ENCODE peak calls at places on chromosomes 16 and 17, in six cellular contexts. One of them, this sample, is unnamed.

GRCh38 chr17:49132699-49133364 is at the start of gene B4GALNT2:
- DNase-seq in K562: no peak
- DNase-seq in GM12878: no peak
- DNase-seq in HepG2: no peak
- DNase-seq in SK-N-SH: peak
- DNase-seq in HCT116: no peak
- DNase-seq in this sample: no peak

GRCh38 chr16:2082171-2082982 is 34.6 kb downstream of the TSC2 start:
- DNase-seq in K562: no peak
- DNase-seq in HepG2: no peak
- DNase-seq in HCT116: no peak
- DNase-seq in GM12878: no peak
- DNase-seq in SK-N-SH: no peak
- DNase-seq in this sample: no peak

GRCh38 chr17:17536702-17537101 is 40.5 kb upstream of the RASD1 start:
- DNase-seq in HepG2: no peak
- DNase-seq in SK-N-SH: no peak
- DNase-seq in GM12878: no peak
- DNase-seq in HCT116: no peak
- DNase-seq in K562: no peak
- DNase-seq in this sample: no peak

GRCh38 chr16:89313583-89313982 is 96.1 kb downstream of the ZNF778 start:
- DNase-seq in SK-N-SH: no peak
- DNase-seq in HepG2: no peak
- DNase-seq in GM12878: no peak
- DNase-seq in HCT116: no peak
- DNase-seq in K562: no peak
- DNase-seq in this sample: no peak

GRCh38 chr17:55588858-55589257 is 77.6 kb upstream of the SMIM36 start:
- DNase-seq in SK-N-SH: no peak
- DNase-seq in HepG2: no peak
- DNase-seq in K562: no peak
- DNase-seq in GM12878: no peak
- DNase-seq in HCT116: no peak
- DNase-seq in this sample: no peak

GRCh38 chr17:8946476-8946875 is 19.0 kb downstream of the PIK3R5 start:
- DNase-seq in GM12878: no peak
- DNase-seq in SK-N-SH: no peak
- DNase-seq in K562: no peak
- DNase-seq in HCT116: no peak
- DNase-seq in HepG2: no peak
- DNase-seq in this sample: no peak

GRCh38 chr16:66291833-66292232 is 74.7 kb upstream of the CDH5 start:
- DNase-seq in SK-N-SH: no peak
- DNase-seq in HepG2: no peak
- DNase-seq in HCT116: no peak
- DNase-seq in GM12878: no peak
- DNase-seq in K562: no peak
- DNase-seq in this sample: no peak

GRCh38 chr16:11183035-11183812 is 72.8 kb downstream of the SOCS1 start:
- DNase-seq in HepG2: no peak
- DNase-seq in HCT116: no peak
- DNase-seq in K562: no peak
- DNase-seq in SK-N-SH: no peak
- DNase-seq in GM12878: peak
- DNase-seq in this sample: no peak

GRCh38 chr17:83192161-83192788 is 112.9 kb downstream of the METRNL start:
- DNase-seq in K562: no peak
- DNase-seq in HCT116: no peak
- DNase-seq in HepG2: no peak
- DNase-seq in SK-N-SH: no peak
- DNase-seq in GM12878: no peak
- DNase-seq in this sample: no peak

GRCh38 chr16:85613609-85614337 is 651 bp downstream of the GSE1 start:
- DNase-seq in SK-N-SH: peak
- DNase-seq in K562: peak
- DNase-seq in HCT116: no peak
- DNase-seq in HepG2: peak
- DNase-seq in GM12878: no peak
- DNase-seq in this sample: no peak

GRCh38 chr16:72927199-72928088 is 120.5 kb downstream of the ZFHX3 start:
- DNase-seq in SK-N-SH: peak
- DNase-seq in HepG2: peak
- DNase-seq in K562: no peak
- DNase-seq in GM12878: no peak
- DNase-seq in HCT116: no peak
- DNase-seq in this sample: no peak

GRCh38 chr17:19021622-19022083 is 17.1 kb upstream of the FAM83G start:
- DNase-seq in HCT116: no peak
- DNase-seq in SK-N-SH: no peak
- DNase-seq in HepG2: no peak
- DNase-seq in K562: peak
- DNase-seq in GM12878: no peak
- DNase-seq in this sample: no peak

GRCh38 chr17:59427425-59427921 is 96.0 kb downstream of the YPEL2 start:
- DNase-seq in SK-N-SH: no peak
- DNase-seq in K562: no peak
- DNase-seq in GM12878: no peak
- DNase-seq in HCT116: no peak
- DNase-seq in HepG2: no peak
- DNase-seq in this sample: no peak

GRCh38 chr16:54312502-54312991 is 26.0 kb upstream of the IRX3 start:
- DNase-seq in HCT116: no peak
- DNase-seq in SK-N-SH: no peak
- DNase-seq in K562: no peak
- DNase-seq in GM12878: no peak
- DNase-seq in HepG2: no peak
- DNase-seq in this sample: no peak

GRCh38 chr16:1183235-1183907 is 30.5 kb downstream of the CACNA1H start:
- DNase-seq in SK-N-SH: peak
- DNase-seq in K562: no peak
- DNase-seq in GM12878: no peak
- DNase-seq in HCT116: no peak
- DNase-seq in HepG2: no peak
- DNase-seq in this sample: peak

GRCh38 chr16:29925173-29925804 is 737 bp downstream of the KCTD13 start:
- DNase-seq in GM12878: no peak
- DNase-seq in HepG2: no peak
- DNase-seq in SK-N-SH: no peak
- DNase-seq in K562: peak
- DNase-seq in HCT116: no peak
- DNase-seq in this sample: no peak

GRCh38 chr17:65198653-65199382 is 61.6 kb downstream of the RGS9 start:
- DNase-seq in HCT116: peak
- DNase-seq in K562: peak
- DNase-seq in GM12878: peak
- DNase-seq in SK-N-SH: peak
- DNase-seq in HepG2: peak
- DNase-seq in this sample: no peak

GRCh38 chr17:20171741-20172377 is 162.7 kb downstream of the SPECC1 start:
- DNase-seq in HepG2: peak
- DNase-seq in SK-N-SH: no peak
- DNase-seq in K562: no peak
- DNase-seq in GM12878: no peak
- DNase-seq in HCT116: no peak
- DNase-seq in this sample: no peak

GRCh38 chr16:86843812-86844211 is 265.5 kb downstream of the FOXL1 start:
- DNase-seq in SK-N-SH: no peak
- DNase-seq in HCT116: no peak
- DNase-seq in K562: no peak
- DNase-seq in HepG2: no peak
- DNase-seq in GM12878: no peak
- DNase-seq in this sample: no peak

GRCh38 chr16:58124601-58124915 is 4.6 kb downstream of the CFAP20 start:
- DNase-seq in HCT116: no peak
- DNase-seq in SK-N-SH: no peak
- DNase-seq in GM12878: no peak
- DNase-seq in HepG2: no peak
- DNase-seq in K562: no peak
- DNase-seq in this sample: no peak

GRCh38 chr16:50697881-50698767 is 4.7 kb downstream of the NOD2 start:
- DNase-seq in HCT116: no peak
- DNase-seq in GM12878: peak
- DNase-seq in SK-N-SH: no peak
- DNase-seq in HepG2: no peak
- DNase-seq in K562: no peak
- DNase-seq in this sample: no peak

GRCh38 chr17:41307647-41308046 is 1.5 kb downstream of the KRTAP16-1 start:
- DNase-seq in SK-N-SH: no peak
- DNase-seq in K562: no peak
- DNase-seq in HCT116: no peak
- DNase-seq in GM12878: no peak
- DNase-seq in HepG2: no peak
- DNase-seq in this sample: no peak

DNA sequence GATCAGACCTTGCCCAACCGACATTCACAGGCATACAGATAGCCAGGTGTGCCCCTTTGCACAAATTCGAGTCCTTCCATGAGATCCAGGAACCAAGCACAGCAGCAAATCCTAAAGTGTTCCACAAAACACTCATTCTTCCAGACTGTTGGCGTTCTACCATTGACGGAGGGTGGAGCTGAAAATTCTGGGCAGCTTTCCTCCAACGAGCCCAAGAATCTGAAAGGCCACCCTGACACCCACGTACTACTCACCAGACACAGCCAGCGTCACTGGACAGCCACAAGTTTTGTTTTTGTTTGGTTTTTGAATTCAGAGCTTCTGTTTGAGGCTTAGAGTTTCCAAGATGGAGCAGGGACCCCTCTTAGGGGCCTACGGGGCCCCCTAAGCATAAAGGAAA is 83.8 kb downstream of the PMP22 start:
- DNase-seq in GM12878: no peak
- DNase-seq in SK-N-SH: no peak
- DNase-seq in HCT116: no peak
- DNase-seq in K562: no peak
- DNase-seq in HepG2: no peak
- DNase-seq in this sample: no peak
- TF ChIP-seq YY1 in GM12878: no peak
- TF ChIP-seq YY1 in SK-N-SH: no peak
- TF ChIP-seq YY1 in HCT116: no peak
- TF ChIP-seq YY1 in K562: no peak
- TF ChIP-seq YY1 in HepG2: no peak
- TF ChIP-seq YY1 in this sample: no peak

GRCh38 chr16:14302399-14303181 is 231.5 kb downstream of the MRTFB start:
- DNase-seq in GM12878: no peak
- DNase-seq in HCT116: no peak
- DNase-seq in HepG2: no peak
- DNase-seq in SK-N-SH: peak
- DNase-seq in K562: peak
- DNase-seq in this sample: no peak

GRCh38 chr16:14298374-14299122 is 227.4 kb downstream of the MRTFB start:
- DNase-seq in K562: no peak
- DNase-seq in SK-N-SH: no peak
- DNase-seq in HCT116: no peak
- DNase-seq in GM12878: no peak
- DNase-seq in HepG2: no peak
- DNase-seq in this sample: no peak

GRCh38 chr16:14301150-14302030 is 230.3 kb downstream of the MRTFB start:
- DNase-seq in SK-N-SH: peak
- DNase-seq in GM12878: no peak
- DNase-seq in K562: peak
- DNase-seq in HCT116: no peak
- DNase-seq in HepG2: peak
- DNase-seq in this sample: no peak

GRCh38 chr16:14302031-14302398 is 230.9 kb downstream of the MRTFB start:
- DNase-seq in K562: peak
- DNase-seq in HCT116: no peak
- DNase-seq in HepG2: peak
- DNase-seq in GM12878: no peak
- DNase-seq in SK-N-SH: peak
- DNase-seq in this sample: no peak

DNA sequence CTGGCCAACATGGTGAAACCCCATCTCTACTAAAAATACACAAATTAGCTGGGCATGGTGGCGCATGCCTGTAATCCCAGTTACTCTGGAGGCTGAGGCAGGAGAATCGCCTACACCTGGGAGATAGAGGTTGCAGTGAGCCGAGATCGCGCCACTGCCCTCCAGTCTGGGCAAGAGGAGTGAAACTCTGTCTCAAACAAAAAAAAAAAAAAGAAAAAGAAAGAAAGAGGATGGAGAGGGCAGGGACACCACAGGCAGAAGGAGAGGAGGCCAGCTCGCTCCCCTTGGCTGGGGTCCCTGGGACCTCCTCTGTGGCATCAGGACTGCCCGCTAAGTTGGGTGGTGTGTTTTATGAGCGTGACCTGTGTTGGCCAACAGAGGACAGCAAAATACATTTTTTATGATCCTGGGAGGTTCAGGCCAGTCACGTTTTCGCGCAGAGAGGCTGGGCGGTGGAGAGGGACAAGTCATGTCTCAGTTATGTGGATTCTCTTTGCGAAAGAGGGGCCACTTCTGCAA is 229.6 kb downstream of the MRTFB start:
- DNase-seq in SK-N-SH: peak
- DNase-seq in K562: peak
- DNase-seq in HepG2: peak
- DNase-seq in HCT116: peak
- DNase-seq in GM12878: no peak
- DNase-seq in this sample: no peak
- H3K4me3 ChIP-seq in SK-N-SH: peak
- H3K4me3 ChIP-seq in K562: peak
- H3K4me3 ChIP-seq in HepG2: peak
- H3K4me3 ChIP-seq in HCT116: peak
- H3K4me3 ChIP-seq in GM12878: peak
- H3K4me3 ChIP-seq in this sample: no peak

GRCh38 chr16:74577882-74578366 is 29.0 kb downstream of the GLG1 start:
- DNase-seq in K562: no peak
- DNase-seq in HepG2: no peak
- DNase-seq in HCT116: peak
- DNase-seq in GM12878: peak
- DNase-seq in SK-N-SH: no peak
- DNase-seq in this sample: no peak
- TF ChIP-seq YY1 in K562: no peak
- TF ChIP-seq YY1 in HepG2: no peak
- TF ChIP-seq YY1 in HCT116: peak
- TF ChIP-seq YY1 in GM12878: no peak
- TF ChIP-seq YY1 in SK-N-SH: no peak
- TF ChIP-seq YY1 in this sample: no peak

GRCh38 chr17:40115101-40115436 is 6.7 kb upstream of the MSL1 start:
- DNase-seq in SK-N-SH: no peak
- DNase-seq in GM12878: no peak
- DNase-seq in HCT116: no peak
- DNase-seq in HepG2: no peak
- DNase-seq in K562: no peak
- DNase-seq in this sample: no peak

GRCh38 chr17:40113110-40113960 is 8.4 kb upstream of the MSL1 start:
- DNase-seq in SK-N-SH: peak
- DNase-seq in GM12878: peak
- DNase-seq in HCT116: peak
- DNase-seq in K562: peak
- DNase-seq in HepG2: peak
- DNase-seq in this sample: peak

GRCh38 chr17:40112191-40112590 is 9.6 kb upstream of the MSL1 start:
- DNase-seq in HepG2: no peak
- DNase-seq in HCT116: no peak
- DNase-seq in GM12878: no peak
- DNase-seq in SK-N-SH: no peak
- DNase-seq in K562: no peak
- DNase-seq in this sample: no peak

GRCh38 chr17:40112718-40113109 is 9.1 kb upstream of the MSL1 start:
- DNase-seq in HCT116: no peak
- DNase-seq in SK-N-SH: no peak
- DNase-seq in GM12878: no peak
- DNase-seq in HepG2: no peak
- DNase-seq in K562: no peak
- DNase-seq in this sample: no peak

GRCh38 chr17:40113961-40114272 is 7.9 kb upstream of the MSL1 start:
- DNase-seq in GM12878: no peak
- DNase-seq in SK-N-SH: no peak
- DNase-seq in K562: no peak
- DNase-seq in HCT116: no peak
- DNase-seq in HepG2: no peak
- DNase-seq in this sample: no peak
- H3K4me3 ChIP-seq in GM12878: peak
- H3K4me3 ChIP-seq in SK-N-SH: peak
- H3K4me3 ChIP-seq in K562: no peak
- H3K4me3 ChIP-seq in HCT116: no peak
- H3K4me3 ChIP-seq in HepG2: peak
- H3K4me3 ChIP-seq in this sample: no peak